ENCODE peak calls at places on chromosomes 7 and 10, in four cellular contexts. H is effector memory CD4-positive, alpha-beta T cell; G is AG04450; V is stomach. Q is an unnamed sample.

GRCh38 chr10:77675347-77675746 is 37.7 kb upstream of the KCNMA1 start:
- DNase-seq in H (no peak), G (no peak), V (no peak), Q (no peak)

GRCh38 chr7:492714-493065 is 27.0 kb downstream of the PDGFA start:
- DNase-seq in H (no peak), G (no peak), V (no peak), Q (no peak)

GRCh38 chr10:102261842-102262241 is 16.5 kb downstream of the GBF1 start:
- DNase-seq in H (no peak), G (no peak), V (no peak), Q (no peak)

GRCh38 chr10:102231357-102232318 is 5.5 kb downstream of the ELOVL3 start:
- DNase-seq in H (peak), G (no peak), V (peak), Q (no peak)

GRCh38 chr10:133391249-133391635 is 2.7 kb upstream of the MTG1 start:
- DNase-seq in H (no peak), G (no peak), V (no peak), Q (no peak)

GRCh38 chr7:150515752-150516151 is 1.1 kb downstream of the GIMAP7 start:
- DNase-seq in H (no peak), G (no peak), V (no peak), Q (no peak)

GRCh38 chr10:43861966-43862751 is 213.5 kb upstream of the ZNF32 start:
- DNase-seq in H (no peak), G (peak), V (no peak), Q (no peak)

GRCh38 chr10:28284126-28284525 is 18.7 kb downstream of the MPP7 start:
- DNase-seq in H (no peak), G (no peak), V (no peak), Q (no peak)

GRCh38 chr7:106022193-106022821 is 59.2 kb downstream of the CDHR3 start:
- DNase-seq in H (peak), G (no peak), V (peak), Q (no peak)

GRCh38 chr7:115910541-115911164 is 119.9 kb downstream of the TFEC start:
- DNase-seq in H (no peak), G (no peak), V (no peak), Q (no peak)

GRCh38 chr10:125363776-125364175 is 203.4 kb upstream of the CTBP2 start:
- DNase-seq in H (no peak), G (no peak), V (no peak), Q (no peak)

GRCh38 chr7:24980695-24981543 is 941 bp upstream of the OSBPL3 start:
- DNase-seq in H (peak), G (no peak), V (peak), Q (no peak)

GRCh38 chr10:76177945-76178344 is 746.5 kb downstream of the LRMDA start:
- DNase-seq in H (no peak), G (no peak), V (no peak), Q (no peak)

GRCh38 chr10:114650831-114651230 is 7.2 kb downstream of the ABLIM1 start:
- DNase-seq in H (no peak), G (no peak), V (peak), Q (no peak)

GRCh38 chr10:103854265-103854686 is 1.1 kb downstream of the SH3PXD2A start:
- DNase-seq in H (no peak), G (no peak), V (no peak), Q (no peak)

GRCh38 chr10:103851261-103851660 is 4.1 kb downstream of the SH3PXD2A start:
- DNase-seq in H (no peak), G (no peak), V (no peak), Q (no peak)

GRCh38 chr10:103852189-103852711 is 3.1 kb downstream of the SH3PXD2A start:
- DNase-seq in H (no peak), G (no peak), V (no peak), Q (no peak)

GRCh38 chr10:103853428-103854264 is 1.7 kb downstream of the SH3PXD2A start:
- DNase-seq in H (no peak), G (no peak), V (no peak), Q (no peak)

GRCh38 chr10:103852856-103853255 is 2.5 kb downstream of the SH3PXD2A start:
- DNase-seq in H (no peak), G (no peak), V (no peak), Q (no peak)
- H3K27ac ChIP-seq in H (no peak), G (peak), V (peak), Q (peak)

GRCh38 chr7:131234719-131235488 is 92.8 kb upstream of the MKLN1 start:
- DNase-seq in H (no peak), G (no peak), V (no peak), Q (peak)
- H3K27ac ChIP-seq in H (peak), G (peak), V (no peak), Q (no peak)

GRCh38 chr10:95430231-95430951 is 130.8 kb downstream of the SORBS1 start:
- DNase-seq in H (no peak), G (peak), V (peak), Q (no peak)
- H3K27ac ChIP-seq in H (no peak), G (peak), V (peak), Q (peak)

GRCh38 chr10:627032-627992 is 62.2 kb downstream of the DIP2C start:
- DNase-seq in H (no peak), G (no peak), V (no peak), Q (no peak)

GRCh38 chr10:624605-625334 is 64.7 kb downstream of the DIP2C start:
- DNase-seq in H (no peak), G (peak), V (no peak), Q (no peak)

GRCh38 chr10:625335-625699 is 64.2 kb downstream of the DIP2C start:
- DNase-seq in H (no peak), G (no peak), V (no peak), Q (no peak)

GRCh38 chr10:624312-624604 is 65.2 kb downstream of the DIP2C start:
- DNase-seq in H (no peak), G (no peak), V (no peak), Q (no peak)

DNA sequence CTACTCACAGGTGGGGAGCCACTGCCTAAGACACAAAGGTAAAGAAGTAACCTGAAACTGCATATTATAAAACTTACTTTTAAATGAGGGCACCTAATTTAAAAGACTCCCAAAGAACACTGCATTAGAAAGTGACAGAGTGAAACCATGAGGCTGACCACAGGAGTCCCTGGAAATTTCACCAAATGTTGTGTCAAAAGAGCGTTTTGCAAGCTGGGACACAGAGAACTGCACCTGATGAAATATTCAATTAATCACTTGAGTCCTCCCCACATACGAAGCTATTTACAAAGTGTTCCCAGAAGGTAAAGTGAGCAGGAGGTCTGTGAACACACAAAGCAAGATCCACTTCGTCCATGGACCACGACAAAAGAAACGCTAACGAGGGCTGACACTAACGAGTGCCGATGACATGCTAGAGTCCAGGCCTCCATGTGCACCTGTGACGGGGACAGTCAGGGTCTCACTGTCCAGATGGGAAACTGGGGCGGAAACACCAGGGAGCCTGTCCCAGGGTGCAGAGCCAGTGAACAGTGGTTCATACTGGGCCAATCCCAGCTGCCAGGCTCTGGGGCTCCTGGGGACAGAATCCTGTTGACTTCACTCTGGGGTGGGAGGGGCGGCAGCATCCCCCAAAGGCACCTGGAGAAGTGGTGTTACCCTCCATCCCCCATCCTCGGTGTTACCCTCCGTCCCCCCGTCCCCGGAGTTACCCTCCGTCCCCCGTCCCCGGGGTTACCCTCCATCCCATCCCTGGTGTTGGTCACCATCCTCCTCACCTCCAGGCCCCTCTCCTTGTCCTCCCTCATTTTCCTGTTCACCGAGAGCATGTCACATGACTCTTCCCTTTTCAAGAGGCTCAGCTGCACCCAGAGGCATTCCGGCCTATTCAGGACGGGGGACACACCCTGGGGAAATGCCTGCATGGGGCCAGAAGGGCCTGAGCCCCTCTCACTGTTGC is 63.4 kb downstream of the DIP2C start:
- DNase-seq in H (no peak), G (no peak), V (no peak), Q (no peak)
- H3K27ac ChIP-seq in H (no peak), G (peak), V (peak), Q (peak)

DNA sequence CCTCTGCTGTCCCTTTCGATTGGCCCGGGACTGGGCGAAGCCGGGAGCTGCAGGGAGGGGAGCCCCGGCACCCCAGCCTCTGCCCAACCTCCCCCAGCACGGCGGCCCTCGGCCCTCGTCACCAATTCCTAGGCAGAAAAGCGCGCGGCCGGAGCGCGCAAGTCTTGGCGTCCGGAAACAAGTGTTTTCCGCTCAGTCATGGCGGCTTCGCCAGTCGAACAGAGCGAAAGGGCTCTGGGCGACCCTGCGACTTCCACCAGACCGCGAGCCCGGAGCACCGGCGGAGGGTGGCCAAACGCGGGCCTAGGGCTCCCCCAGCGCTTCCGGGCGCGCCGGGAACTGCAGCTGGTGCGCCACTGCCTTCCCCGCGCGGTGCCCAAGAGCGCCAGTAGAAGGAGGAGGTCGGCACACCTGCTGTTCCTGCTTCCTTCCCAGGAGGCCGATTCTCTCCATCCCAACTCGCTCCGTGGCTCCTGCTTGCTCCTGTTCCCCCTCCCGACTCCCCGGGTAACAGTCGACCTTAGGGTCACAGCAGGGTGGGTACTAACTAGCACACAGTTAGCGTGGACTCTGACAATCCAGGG is 729.9 kb downstream of the ZWINT start:
- DNase-seq in H (no peak), G (no peak), V (peak), Q (no peak)
- H3K27ac ChIP-seq in H (no peak), G (no peak), V (peak), Q (no peak)

DNA sequence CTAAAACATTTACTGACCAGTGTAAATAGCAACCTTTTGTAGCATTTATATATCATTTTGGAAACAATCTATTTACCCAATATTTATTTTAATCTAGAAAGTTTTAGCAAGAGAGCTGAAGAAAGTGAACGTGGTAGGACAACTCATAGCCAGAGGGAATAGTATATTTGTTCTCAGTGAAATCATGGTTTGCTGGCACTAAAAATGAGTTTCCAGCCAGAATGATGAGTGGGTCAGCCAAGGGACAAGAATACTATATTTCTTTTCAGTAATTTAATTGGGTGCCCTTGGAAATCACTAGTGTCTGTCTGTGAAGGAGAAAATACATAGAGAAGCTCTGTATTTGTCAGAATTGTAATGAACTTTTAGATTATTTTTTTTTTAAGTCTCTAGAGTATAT is 74.9 kb downstream of the MINPP1 start:
- DNase-seq in H (no peak), G (no peak), V (no peak), Q (no peak)
- H3K27ac ChIP-seq in H (no peak), G (no peak), V (no peak), Q (no peak)

GRCh38 chr7:32091608-32092210 is 21.5 kb upstream of the PDE1C start:
- DNase-seq in H (no peak), G (no peak), V (no peak), Q (no peak)

GRCh38 chr7:32094516-32094915 is 24.3 kb upstream of the PDE1C start:
- DNase-seq in H (no peak), G (no peak), V (no peak), Q (no peak)

GRCh38 chr7:32092346-32092745 is 22.1 kb upstream of the PDE1C start:
- DNase-seq in H (no peak), G (no peak), V (no peak), Q (no peak)

GRCh38 chr7:32089678-32090077 is 19.5 kb upstream of the PDE1C start:
- DNase-seq in H (no peak), G (no peak), V (no peak), Q (no peak)

GRCh38 chr7:32093415-32094408 is 23.5 kb upstream of the PDE1C start:
- DNase-seq in H (no peak), G (peak), V (peak), Q (peak)
- H3K27ac ChIP-seq in H (no peak), G (no peak), V (no peak), Q (no peak)

GRCh38 chr7:129875160-129875559 is 77.6 kb downstream of the UBE2H start:
- DNase-seq in H (no peak), G (no peak), V (no peak), Q (no peak)
- H3K27ac ChIP-seq in H (no peak), G (no peak), V (peak), Q (no peak)